ENCODE peak calls at places on chromosomes 4 and X, in five cellular contexts. J is fibroblast of lung, G is GM23248, Y is HCT116, A is colonic mucosa. V is an unnamed sample.

GRCh38 chr4:86498560-86499166 is 95.5 kb upstream of the PTPN13 start:
- DNase-seq in J (peak; percentile 70), G (peak; percentile 79), Y (peak; percentile 47), A (no peak), V (peak; percentile 81)

GRCh38 chrX:78548012-78548411 is 111.1 kb downstream of the RTL3 start:
- DNase-seq in J (peak; percentile 59), G (peak; percentile 71), Y (no peak), A (no peak), V (no peak)

GRCh38 chrX:17432158-17432557 is 57.2 kb downstream of the NHS start:
- DNase-seq in J (no peak), G (no peak), Y (no peak), A (no peak), V (no peak)

GRCh38 chr4:118909173-118909956 is 20.7 kb downstream of the SYNPO2 start:
- DNase-seq in J (no peak), G (no peak), Y (no peak), A (no peak), V (no peak)

GRCh38 chrX:20059467-20060128 is 57.1 kb downstream of the MAP7D2 start:
- DNase-seq in J (peak; percentile 25), G (peak; percentile 9), Y (no peak), A (no peak), V (no peak)

GRCh38 chr4:35087216-35087615 is 1157.1 kb downstream of the ARAP2 start:
- DNase-seq in J (no peak), G (no peak), Y (no peak), A (no peak), V (no peak)

GRCh38 chrX:140701480-140701879 is 8.1 kb upstream of the LINC00632 start:
- DNase-seq in J (peak; percentile 19), G (peak; percentile 59), Y (no peak), A (no peak), V (peak; percentile 54)

GRCh38 chr4:8107146-8107657 is 51.4 kb downstream of the ABLIM2 start:
- DNase-seq in J (no peak), G (no peak), Y (no peak), A (no peak), V (no peak)

GRCh38 chr4:142925161-142925560 is 79.1 kb upstream of the INPP4B start:
- DNase-seq in J (peak; percentile 5), G (peak; percentile 68), Y (no peak), A (no peak), V (no peak)

GRCh38 chrX:95040104-95040503 is 1366.1 kb downstream of the FAM133A start:
- DNase-seq in J (no peak), G (no peak), Y (no peak), A (no peak), V (no peak)

GRCh38 chr4:102328045-102328444 is 17.2 kb downstream of the SLC39A8 start:
- DNase-seq in J (peak; percentile 84), G (peak; percentile 10), Y (no peak), A (no peak), V (no peak)

GRCh38 chr4:66014146-66014765 is 344.0 kb upstream of the EPHA5 start:
- DNase-seq in J (no peak), G (no peak), Y (no peak), A (no peak), V (no peak)

GRCh38 chr4:94843222-94843621 is 85.5 kb downstream of the BMPR1B start:
- DNase-seq in J (no peak), G (no peak), Y (no peak), A (no peak), V (no peak)

GRCh38 chr4:169263791-169264392 is 6.9 kb downstream of the SH3RF1 start:
- DNase-seq in J (no peak), G (no peak), Y (no peak), A (peak; percentile 77), V (no peak)
- H3K4me1 ChIP-seq in J (peaks cover 8% of the 10 kb centered on the region), G (peaks cover 56% of the 10 kb centered on the region), Y (peaks cover 69% of the 10 kb centered on the region), A (peaks cover 4% of the 10 kb centered on the region), V (no peaks in the 10 kb centered on the region)

GRCh38 chr4:104488151-104488550 is 6.5 kb downstream of the CXXC4 start:
- DNase-seq in J (no peak), G (no peak), Y (no peak), A (no peak), V (no peak)

GRCh38 chr4:104490096-104490769 is 4.5 kb downstream of the CXXC4 start:
- DNase-seq in J (no peak), G (no peak), Y (no peak), A (peak; percentile 41), V (no peak)

GRCh38 chr4:104489731-104490095 is 5.0 kb downstream of the CXXC4 start:
- DNase-seq in J (no peak), G (no peak), Y (no peak), A (no peak), V (no peak)

GRCh38 chr4:104486702-104487101 is 8.0 kb downstream of the CXXC4 start:
- DNase-seq in J (no peak), G (no peak), Y (no peak), A (no peak), V (no peak)

DNA sequence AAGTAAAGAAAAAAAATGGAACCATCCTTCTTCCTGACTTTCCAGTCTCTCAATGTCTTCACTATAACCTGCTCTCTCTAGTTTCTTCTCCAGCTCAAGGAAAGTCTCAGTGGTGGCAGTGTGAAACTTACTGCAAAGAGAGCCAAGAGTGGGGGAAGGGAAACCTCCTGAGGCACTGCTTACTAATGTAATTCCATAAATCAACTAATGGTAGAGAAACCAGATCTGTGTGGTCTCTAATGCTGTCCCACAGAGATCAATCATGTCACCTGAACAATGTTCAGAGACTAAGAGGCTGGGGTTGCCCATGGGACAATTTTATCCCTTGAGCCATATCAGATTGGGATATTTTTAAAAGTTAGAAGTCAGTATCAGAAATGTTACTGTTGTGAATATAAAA is 7.6 kb downstream of the CXXC4 start:
- DNase-seq in J (peak; percentile 12), G (no peak), Y (no peak), A (no peak), V (no peak)
- H3K9ac ChIP-seq in J (no peak overlapping the region), G (no peak overlapping the region), Y (no peak overlapping the region), A (no peak overlapping the region), V (no peak overlapping the region)

DNA sequence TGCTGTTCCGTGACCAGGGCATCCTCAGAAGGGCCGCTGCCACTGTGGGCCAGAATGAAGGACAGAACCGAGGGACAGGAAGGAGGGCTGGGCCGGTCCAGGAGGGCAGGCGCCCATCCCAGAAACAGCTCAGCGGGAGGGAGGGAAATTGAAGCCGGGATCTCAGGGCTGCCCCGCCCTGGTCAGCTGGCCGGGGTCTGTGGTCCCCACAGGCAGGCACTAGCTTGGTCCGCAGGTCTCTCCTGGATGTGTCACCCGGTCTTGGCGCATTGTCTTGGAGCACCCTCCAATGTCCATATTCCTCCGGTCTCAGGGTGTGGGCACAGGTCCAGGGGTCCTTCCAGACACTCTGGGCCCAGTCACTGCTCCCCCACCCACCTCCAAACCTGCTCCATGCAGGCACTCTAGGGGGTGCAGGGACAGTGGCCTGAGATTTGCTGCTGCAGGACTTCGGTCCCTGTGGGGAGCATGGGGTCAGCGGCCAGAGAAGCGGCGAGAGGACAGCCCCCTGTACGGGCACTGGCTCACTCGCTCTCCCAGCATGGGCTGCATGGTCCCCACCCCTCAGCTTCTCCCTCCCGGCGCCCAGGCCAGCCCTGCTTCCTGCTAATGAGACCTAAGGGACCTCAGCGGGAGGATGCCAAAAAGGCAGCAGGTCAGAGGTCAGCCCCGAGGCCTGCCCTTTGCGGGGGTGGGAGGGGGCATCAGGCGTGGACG is 23.9 kb upstream of the MXD4 start:
- DNase-seq in J (no peak), G (no peak), Y (no peak), A (no peak), V (no peak)
- H3K4me1 ChIP-seq in J (peaks cover 7% of the 10 kb centered on the region), G (peaks cover 8% of the 10 kb centered on the region), Y (peaks cover 9% of the 10 kb centered on the region), A (no peaks in the 10 kb centered on the region), V (peaks cover 29% of the 10 kb centered on the region)

GRCh38 chrX:133523094-133523493 is 107.8 kb upstream of the GPC4 start:
- DNase-seq in J (peak; percentile 48), G (peak; percentile 21), Y (no peak), A (no peak), V (no peak)
- H3K9ac ChIP-seq in J (no peak overlapping the region), G (no peak overlapping the region), Y (no peak overlapping the region), A (no peak overlapping the region), V (no peak overlapping the region)

GRCh38 chr4:83112678-83113428 is 1.7 kb downstream of the PLAC8 start:
- DNase-seq in J (peak; percentile 78), G (peak; percentile 13), Y (no peak), A (no peak), V (no peak)

GRCh38 chr4:83112239-83112638 is 2.3 kb downstream of the PLAC8 start:
- DNase-seq in J (no peak), G (no peak), Y (no peak), A (no peak), V (peak; percentile 44)

GRCh38 chr4:83115000-83115399 is 471 bp upstream of the PLAC8 start:
- DNase-seq in J (peak; percentile 73), G (peak; percentile 75), Y (no peak), A (no peak), V (no peak)

GRCh38 chr4:83114576-83114975 is at the start of gene PLAC8:
- DNase-seq in J (peak; percentile 33), G (no peak), Y (no peak), A (peak; percentile 77), V (no peak)

GRCh38 chr4:83113429-83113786 is 1.1 kb downstream of the PLAC8 start:
- DNase-seq in J (peak; percentile 10), G (no peak), Y (no peak), A (no peak), V (no peak)
- H3K4me1 ChIP-seq in J (peaks cover 3% of the 10 kb centered on the region), G (peaks cover 18% of the 10 kb centered on the region), Y (peaks cover 21% of the 10 kb centered on the region), A (no peaks in the 10 kb centered on the region), V (peaks cover 10% of the 10 kb centered on the region)